ENCODE peak calls at places on chromosomes 11 and 22, in six cellular contexts. W is activated T-cell treated with anti-CD3 and anti-CD28 coated beads for 1 hour; D is effector CD4-positive, alpha-beta T cell; R is HepG2; I is activated naive CD4-positive, alpha-beta T cell treated with Interleukin-2 at 50 U/mL for 16 hours; V is activated CD4-positive, alpha-beta T cell treated with anti-CD3 and anti-CD28 coated beads, Interleukin-2, amount 50 U/mL, for 48 hours. A is an unnamed sample.

GRCh38 chr11:304915-305833 is 2.4 kb upstream of the IFITM2 start:
- DNase-seq in W (no peak), D (peak), R (peak), I (peak), V (peak), A (peak)

GRCh38 chr11:117677729-117678310 is 119.2 kb downstream of the DSCAML1 start:
- DNase-seq in W (no peak), D (no peak), R (no peak), I (no peak), V (no peak), A (no peak)

GRCh38 chr22:35386670-35387288 is 5.9 kb downstream of the HMOX1 start:
- DNase-seq in W (no peak), D (no peak), R (no peak), I (no peak), V (no peak), A (no peak)

GRCh38 chr22:47065756-47066615 is 303.5 kb downstream of the TBC1D22A start:
- DNase-seq in W (no peak), D (no peak), R (no peak), I (no peak), V (no peak), A (no peak)

GRCh38 chr11:105022998-105023397 is at the start of gene CASP5:
- DNase-seq in W (no peak), D (no peak), R (no peak), I (no peak), V (no peak), A (no peak)

GRCh38 chr11:59193741-59194140 is 19.0 kb downstream of the MPEG1 start:
- DNase-seq in W (no peak), D (no peak), R (no peak), I (no peak), V (no peak), A (no peak)

GRCh38 chr11:58968251-58968711 is 29.0 kb downstream of the GLYATL1 start:
- DNase-seq in W (no peak), D (no peak), R (no peak), I (no peak), V (no peak), A (no peak)

GRCh38 chr11:43758942-43759341 is 78.4 kb downstream of the HSD17B12 start:
- DNase-seq in W (no peak), D (no peak), R (no peak), I (no peak), V (no peak), A (no peak)

GRCh38 chr22:46843691-46844297 is 81.3 kb downstream of the TBC1D22A start:
- DNase-seq in W (no peak), D (no peak), R (no peak), I (no peak), V (no peak), A (no peak)

GRCh38 chr11:66562907-66563583 is 5.4 kb downstream of the CTSF start:
- DNase-seq in W (no peak), D (no peak), R (no peak), I (no peak), V (no peak), A (no peak)

GRCh38 chr11:65439331-65440181 is 17.0 kb downstream of the NEAT1 start:
- DNase-seq in W (no peak), D (no peak), R (no peak), I (no peak), V (no peak), A (no peak)

GRCh38 chr22:37764622-37765021 is 43.1 kb upstream of the GCAT start:
- DNase-seq in W (no peak), D (no peak), R (no peak), I (no peak), V (no peak), A (no peak)

GRCh38 chr11:21814169-21814568 is 378.7 kb upstream of the ANO5 start:
- DNase-seq in W (no peak), D (no peak), R (peak), I (no peak), V (no peak), A (no peak)

GRCh38 chr11:11865449-11865848 is 23.7 kb downstream of the USP47 start:
- DNase-seq in W (no peak), D (no peak), R (no peak), I (no peak), V (no peak), A (no peak)